ENCODE peak calls at places on chromosomes 6 and 20, in seven cellular contexts. R is ascending aorta; I is activated CD4-positive, alpha-beta T cell treated with anti-CD3 and anti-CD28 coated beads, Interleukin-2, amount 50 U/mL, for 24 hours; Q is A673; F is lower leg skin; G is stimulated activated CD4-positive, alpha-beta T cell treated with anti-CD3 and anti-CD28 coated beads, Interleukin-4, amount 100 ng/mL, for 24 hours; L is anterior cingulate cortex. S is an unnamed sample.

GRCh38 chr6:3164388-3164787 is 7.0 kb upstream of the TUBB2A start:
- DNase-seq in L (no peak), R (no peak), G (no peak), F (no peak), Q (no peak), I (no peak), S (no peak)

GRCh38 chr6:137768935-137769334 is 98.1 kb upstream of the TNFAIP3 start:
- DNase-seq in Q (no peak), I (no peak), R (no peak), F (no peak), G (no peak), L (no peak), S (no peak)

GRCh38 chr6:31689249-31690110 is 8.6 kb upstream of the LY6G5C start:
- DNase-seq in F (no peak), I (no peak), R (no peak), Q (no peak), L (no peak), G (no peak), S (peak)

GRCh38 chr6:25768566-25768965 is 14.0 kb downstream of the SLC17A4 start:
- DNase-seq in Q (no peak), G (no peak), I (no peak), R (no peak), F (no peak), L (no peak), S (no peak)

GRCh38 chr6:113574147-113574546 is 283.0 kb upstream of the MARCKS start:
- DNase-seq in F (no peak), L (no peak), G (no peak), I (no peak), Q (no peak), R (no peak), S (no peak)

GRCh38 chr6:52522151-52522626 is 54.7 kb downstream of the TRAM2 start:
- DNase-seq in R (peak), F (no peak), L (no peak), I (no peak), G (no peak), Q (no peak), S (no peak)

GRCh38 chr6:116444092-116444491 is 17.1 kb upstream of the CALHM6 start:
- DNase-seq in G (no peak), F (no peak), R (no peak), Q (peak), L (no peak), I (no peak), S (no peak)

GRCh38 chr20:17557675-17558006 is 12.2 kb upstream of the DSTN start:
- DNase-seq in F (no peak), I (no peak), G (no peak), R (no peak), L (no peak), Q (no peak), S (no peak)

GRCh38 chr6:30626484-30627366 is at the start of gene ATAT1:
- DNase-seq in G (peak), Q (peak), F (peak), R (peak), L (peak), I (peak), S (peak)

GRCh38 chr6:151025076-151025475 is 159.6 kb downstream of the MTHFD1L start:
- DNase-seq in F (no peak), Q (no peak), L (no peak), G (no peak), R (peak), I (no peak), S (no peak)

GRCh38 chr20:1885940-1886693 is 9.1 kb upstream of the SIRPA start:
- DNase-seq in R (no peak), Q (no peak), L (no peak), G (no peak), F (no peak), I (no peak), S (no peak)

GRCh38 chr6:99603421-99604160 is 3.0 kb upstream of the PRDM13 start:
- DNase-seq in I (no peak), L (no peak), G (no peak), R (no peak), Q (peak), F (no peak), S (peak)

GRCh38 chr6:34705241-34705640 is 8.7 kb upstream of the ILRUN start:
- DNase-seq in G (no peak), F (no peak), L (no peak), I (no peak), R (no peak), Q (no peak), S (no peak)

GRCh38 chr20:23412026-23412425 is 9.3 kb downstream of the NAPB start:
- DNase-seq in F (no peak), R (no peak), G (no peak), Q (peak), I (no peak), L (no peak), S (no peak)

GRCh38 chr20:32206383-32207210 is 946 bp downstream of the PLAGL2 start:
- DNase-seq in R (no peak), F (no peak), I (no peak), L (no peak), Q (no peak), G (peak), S (no peak)

GRCh38 chr6:36666726-36667591 is 11.6 kb upstream of the CDKN1A start:
- DNase-seq in Q (peak), F (peak), L (peak), G (no peak), R (peak), I (no peak), S (no peak)

GRCh38 chr6:169158182-169158573 is 95.5 kb downstream of the THBS2 start:
- DNase-seq in L (no peak), F (no peak), G (no peak), Q (no peak), R (peak), I (no peak), S (no peak)

GRCh38 chr20:62344782-62345181 is 22.3 kb downstream of the LAMA5 start:
- DNase-seq in R (no peak), F (no peak), L (no peak), Q (no peak), G (no peak), I (no peak), S (no peak)

S was measured in activated naive CD4-positive, alpha-beta T cell treated with anti-CD3 and anti-CD28 coated beads for 36 hours.